ENCODE peak calls at places on chromosomes 3 and 15, in four cellular contexts. T, Q, Z and V are unnamed samples.

GRCh38 chr3:45544024-45544718 is 50.4 kb upstream of the LIMD1 start:
- DNase-seq in T (no peak), Q (no peak), Z (no peak), V (no peak)

GRCh38 chr3:151537751-151538150 is 76.9 kb upstream of the IGSF10 start:
- DNase-seq in T (no peak), Q (no peak), Z (no peak), V (no peak)

GRCh38 chr3:23952646-23953045 is 7.6 kb downstream of the NR1D2 start:
- DNase-seq in T (no peak), Q (no peak), Z (no peak), V (no peak)

GRCh38 chr15:44584162-44584749 is 47.3 kb downstream of the EIF3J start:
- DNase-seq in T (no peak), Q (peak; percentile 54), Z (peak; percentile 68), V (no peak)

GRCh38 chr3:3184876-3185275 is 5.4 kb upstream of the CRBN start:
- DNase-seq in T (no peak), Q (no peak), Z (no peak), V (no peak)

GRCh38 chr3:122576174-122576940 is 1.1 kb upstream of the PARP15 start:
- DNase-seq in T (no peak), Q (peak; percentile 73), Z (peak; percentile 25), V (no peak)

GRCh38 chr3:101852983-101853382 is 3.7 kb downstream of the NFKBIZ start:
- DNase-seq in T (no peak), Q (no peak), Z (no peak), V (no peak)

GRCh38 chr3:156620901-156621300 is 53.5 kb upstream of the TIPARP start:
- DNase-seq in T (no peak), Q (no peak), Z (no peak), V (no peak)

GRCh38 chr3:16918683-16919025 is 33.9 kb downstream of the PLCL2 start:
- DNase-seq in T (no peak), Q (no peak), Z (no peak), V (no peak)

GRCh38 chr3:123755508-123755907 is 128.6 kb downstream of the MYLK start:
- DNase-seq in T (no peak), Q (no peak), Z (no peak), V (no peak)

GRCh38 chr3:57068437-57069089 is 8.1 kb downstream of the SPATA12 start:
- DNase-seq in T (peak; percentile 94), Q (peak; percentile 56), Z (no peak), V (peak; percentile 90)